ENCODE peak calls at places on chromosomes 11 and 22, in six cellular contexts. G, F, C, D, P and T are unnamed samples.

GRCh38 chr22:24417901-24418641 is 9.3 kb upstream of the ADORA2A start:
- DNase-seq in F (no peak), G (no peak), P (no peak), D (no peak), C (no peak), T (no peak)

GRCh38 chr11:32420937-32421532 is 14.3 kb downstream of the WT1 start:
- DNase-seq in P (no peak), C (peak), D (no peak), G (no peak), F (no peak), T (no peak)

GRCh38 chr22:49740242-49740641 is 87.4 kb downstream of the BRD1 start:
- DNase-seq in G (no peak), C (no peak), D (no peak), P (no peak), F (no peak), T (no peak)

GRCh38 chr11:75867778-75868374 is 52.9 kb downstream of the UVRAG start:
- DNase-seq in G (peak), F (no peak), C (peak), D (no peak), P (peak), T (no peak)

GRCh38 chr11:64823568-64824119 is 13.3 kb upstream of the MEN1 start:
- DNase-seq in F (no peak), G (no peak), P (no peak), C (no peak), D (no peak), T (no peak)

GRCh38 chr22:24134090-24134846 is 47.0 kb upstream of the SUSD2 start:
- DNase-seq in C (no peak), F (no peak), P (peak), D (no peak), G (no peak), T (no peak)

GRCh38 chr11:10550503-10550902 is 9.5 kb upstream of the RNF141 start:
- DNase-seq in D (no peak), P (no peak), G (no peak), C (no peak), F (no peak), T (no peak)

GRCh38 chr22:49090853-49091135 is 736.9 kb downstream of the BRD1 start:
- DNase-seq in C (no peak), G (no peak), P (no peak), F (no peak), D (no peak), T (no peak)

GRCh38 chr22:31497148-31497938 is 1.0 kb downstream of the SFI1 start:
- DNase-seq in D (no peak), F (no peak), C (no peak), G (no peak), P (no peak), T (no peak)

GRCh38 chr11:100550910-100551309 is 136.2 kb upstream of the ARHGAP42 start:
- DNase-seq in C (no peak), D (no peak), P (no peak), G (no peak), F (no peak), T (no peak)

GRCh38 chr22:41780714-41781507 is 19.6 kb upstream of the CCDC134 start:
- DNase-seq in F (no peak), G (no peak), P (peak), C (peak), D (peak), T (peak)

GRCh38 chr11:76824980-76825725 is 35.6 kb upstream of the ACER3 start:
- DNase-seq in P (no peak), F (no peak), G (no peak), D (no peak), C (no peak), T (no peak)

GRCh38 chr22:44191036-44191454 is 10.3 kb downstream of the PARVG start:
- DNase-seq in P (no peak), D (no peak), F (no peak), C (peak), G (no peak), T (no peak)

GRCh38 chr22:22687638-22688500 is 43.5 kb downstream of the GGTLC2 start:
- DNase-seq in F (peak), P (no peak), C (peak), G (peak), D (peak), T (no peak)

GRCh38 chr11:63567044-63567840 is 4.1 kb upstream of the PLAAT2 start:
- DNase-seq in D (no peak), C (peak), F (no peak), P (peak), G (peak), T (peak)

GRCh38 chr11:57562596-57562995 is 4.9 kb downstream of the UBE2L6 start:
- DNase-seq in F (no peak), C (no peak), D (no peak), G (no peak), P (peak), T (no peak)
- TF ChIP-seq CTCF in F (no peak), C (no peak), D (no peak), G (no peak), P (no peak), T (no peak)

GRCh38 chr11:84069048-84069447 is 782.9 kb upstream of the CCDC90B start:
- DNase-seq in P (no peak), F (no peak), C (no peak), D (no peak), G (no peak), T (no peak)
- TF ChIP-seq CTCF in P (no peak), F (no peak), C (no peak), D (no peak), G (no peak), T (no peak)

GRCh38 chr11:135074397-135074998 is 662.5 kb upstream of the B3GAT1 start:
- DNase-seq in F (no peak), D (no peak), P (no peak), C (no peak), G (no peak), T (no peak)
- TF ChIP-seq CTCF in F (no peak), D (no peak), P (no peak), C (no peak), G (no peak), T (no peak)

GRCh38 chr11:131904756-131905155 is 534.3 kb downstream of the NTM start:
- DNase-seq in G (no peak), C (no peak), D (no peak), F (peak), P (no peak), T (no peak)

GRCh38 chr11:131908316-131908715 is 537.9 kb downstream of the NTM start:
- DNase-seq in D (no peak), G (no peak), P (no peak), F (no peak), C (no peak), T (no peak)

GRCh38 chr11:131909426-131910200 is 539.2 kb downstream of the NTM start:
- DNase-seq in P (no peak), D (no peak), G (no peak), C (no peak), F (no peak), T (no peak)

GRCh38 chr11:131907371-131907770 is 537.0 kb downstream of the NTM start:
- DNase-seq in D (no peak), C (no peak), G (no peak), P (no peak), F (no peak), T (no peak)

DNA sequence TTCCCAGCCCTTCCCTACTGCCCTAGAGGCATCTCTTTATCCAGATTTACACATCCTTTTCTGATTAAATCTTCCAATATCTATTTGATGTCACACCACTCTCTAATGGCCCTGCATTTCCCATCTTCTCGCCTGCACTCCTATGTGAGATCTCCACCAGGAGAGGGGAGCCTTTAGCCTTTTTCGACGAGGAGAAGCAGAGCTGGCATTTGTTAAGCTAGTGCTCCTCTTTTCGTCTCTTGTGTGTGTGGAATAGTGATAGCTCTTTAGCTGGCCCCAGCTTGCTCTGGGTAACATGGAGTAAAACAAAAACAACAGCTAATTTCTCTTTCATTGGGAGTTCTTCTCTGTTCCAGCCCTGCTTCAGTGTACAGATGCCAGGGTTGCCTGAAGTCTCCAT is 536.5 kb downstream of the NTM start:
- DNase-seq in D (no peak), G (no peak), C (no peak), F (no peak), P (no peak), T (no peak)
- TF ChIP-seq CTCF in D (no peak), G (no peak), C (no peak), F (no peak), P (no peak), T (no peak)

GRCh38 chr11:45927332-45927683 is 4.9 kb downstream of the LARGE2 start:
- DNase-seq in D (no peak), C (peak), G (no peak), P (no peak), F (no peak), T (no peak)
- TF ChIP-seq CTCF in D (no peak), C (no peak), G (no peak), P (no peak), F (no peak), T (no peak)

DNA sequence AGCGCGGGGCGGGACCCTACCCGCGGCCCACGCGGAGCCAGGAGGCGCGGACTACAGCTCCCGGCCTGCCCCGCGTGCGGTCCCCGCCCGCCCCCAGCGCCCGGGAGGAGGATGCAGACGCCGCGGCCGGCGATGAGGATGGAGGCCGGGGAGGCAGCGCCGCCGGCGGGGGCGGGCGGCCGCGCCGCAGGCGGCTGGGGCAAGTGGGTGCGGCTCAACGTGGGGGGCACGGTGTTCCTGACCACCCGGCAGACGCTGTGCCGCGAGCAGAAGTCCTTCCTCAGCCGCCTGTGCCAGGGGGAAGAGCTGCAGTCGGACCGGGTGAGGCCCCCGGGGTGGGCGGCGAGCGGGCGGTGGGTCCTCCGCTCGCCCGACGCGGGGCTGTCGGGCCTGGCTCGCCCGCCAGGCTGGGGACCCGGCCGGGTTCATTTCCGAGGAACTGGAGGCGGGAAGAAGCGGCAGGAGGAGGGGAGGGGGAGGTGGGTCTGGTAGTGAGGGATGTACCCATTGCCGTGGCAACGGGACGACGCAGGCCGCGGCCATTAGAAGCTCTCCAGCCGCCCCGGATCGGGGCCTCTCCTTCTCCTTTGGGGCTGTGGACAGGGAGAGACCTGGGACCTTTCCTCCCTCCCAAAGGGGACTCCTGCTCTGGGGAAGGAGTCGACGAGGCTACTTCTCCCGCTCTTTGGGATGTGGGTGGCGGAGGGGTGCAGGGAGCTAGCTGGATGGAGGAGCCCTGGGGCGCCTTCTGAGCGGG is at the start of gene KCTD17:
- DNase-seq in P (peak), F (peak), G (peak), C (peak), D (peak), T (peak)
- TF ChIP-seq CTCF in P (no peak), F (no peak), G (no peak), C (no peak), D (no peak), T (no peak)

DNA sequence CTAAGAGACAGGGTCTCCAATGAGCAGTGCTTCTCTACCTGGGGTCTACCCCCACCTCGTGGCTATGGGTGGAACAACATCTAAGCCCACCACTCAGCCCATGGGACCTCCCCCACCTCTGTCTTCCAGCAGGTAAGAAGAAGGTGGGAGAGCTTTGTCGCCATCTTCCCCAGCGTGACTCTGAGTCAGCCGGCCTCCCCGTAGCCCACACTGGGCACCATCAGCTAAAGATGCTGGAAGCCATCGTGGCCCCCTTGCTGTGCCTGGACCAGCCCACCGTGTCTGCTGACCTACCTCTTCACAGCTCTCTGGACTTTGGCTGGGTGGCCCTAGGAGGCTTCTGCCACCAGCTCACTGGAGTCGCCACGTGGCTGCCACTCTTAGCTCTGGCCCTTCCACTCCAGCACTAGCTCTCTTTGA is 954 bp downstream of the C11orf86 start:
- DNase-seq in F (peak), P (peak), D (no peak), C (peak), G (peak), T (no peak)
- TF ChIP-seq CTCF in F (peak), P (peak), D (peak), C (no peak), G (peak), T (no peak)

GRCh38 chr11:96155627-96156378 is 187.2 kb downstream of the MAML2 start:
- DNase-seq in D (peak), F (peak), G (peak), P (no peak), C (peak), T (no peak)
- TF ChIP-seq CTCF in D (peak), F (no peak), G (no peak), P (peak), C (peak), T (no peak)